ENCODE peak calls at places on chromosomes 13 and 19, in six cellular contexts. W is activated T-helper 9 cell treated with anti-CD3 and anti-CD28 coated beads, Interleukin-2, amount 50 U/mL, for 16 hours; J is activated T-cell treated with anti-CD3 and anti-CD28 coated beads for 4 hours; U is IMR-90; Z is esophagus muscularis mucosa; K is activated T-helper 1 cell treated with anti-CD3 and anti-CD28 coated beads, Interleukin-2, amount 50 U/mL, for 16 hours. G is an unnamed sample.
A peak's percentile ranks its signal among the peaks of the same experiment; 100 is the strongest.

GRCh38 chr19:55673465-55673864 is 1.6 kb upstream of the EPN1 start:
- DNase-seq in W (no peak), J (no peak), U (no peak), Z (no peak), K (no peak), G (no peak)

GRCh38 chr13:48320396-48320790 is 16.8 kb downstream of the RB1 start:
- DNase-seq in W (no peak), J (no peak), U (no peak), Z (no peak), K (no peak), G (no peak)

GRCh38 chr13:48629282-48629681 is 24.4 kb upstream of the CYSLTR2 start:
- DNase-seq in W (no peak), J (no peak), U (no peak), Z (peak; percentile 53), K (no peak), G (no peak)

GRCh38 chr19:7665076-7665475 is 3.8 kb upstream of the RETN start:
- DNase-seq in W (no peak), J (no peak), U (peak; percentile 73), Z (no peak), K (no peak), G (no peak)

GRCh38 chr19:30148803-30149202 is 206.8 kb downstream of the URI1 start:
- DNase-seq in W (no peak), J (no peak), U (no peak), Z (no peak), K (no peak), G (no peak)

GRCh38 chr13:80213201-80213600 is 127.7 kb downstream of the SPRY2 start:
- DNase-seq in W (no peak), J (no peak), U (no peak), Z (no peak), K (no peak), G (no peak)

GRCh38 chr13:92745233-92745632 is 481.4 kb upstream of the GPC6 start:
- DNase-seq in W (no peak), J (no peak), U (no peak), Z (no peak), K (no peak), G (no peak)

GRCh38 chr13:75468098-75468497 is 13.9 kb downstream of the TBC1D4 start:
- DNase-seq in W (no peak), J (no peak), U (peak; percentile 53), Z (no peak), K (no peak), G (no peak)

GRCh38 chr13:45833663-45834062 is 17.9 kb downstream of the SIAH3 start:
- DNase-seq in W (no peak), J (no peak), U (peak; percentile 7), Z (no peak), K (no peak), G (no peak)

GRCh38 chr19:4278460-4278901 is 585 bp upstream of the SHD start:
- DNase-seq in W (no peak), J (no peak), U (no peak), Z (no peak), K (no peak), G (no peak)

GRCh38 chr13:44024496-44025155 is 144.9 kb downstream of the LACC1 start:
- DNase-seq in W (no peak), J (no peak), U (no peak), Z (peak; percentile 4), K (no peak), G (no peak)

GRCh38 chr13:45196622-45197021 is 4.2 kb downstream of the KCTD4 start:
- DNase-seq in W (no peak), J (no peak), U (peak; percentile 80), Z (no peak), K (no peak), G (no peak)

GRCh38 chr19:17469092-17469370 is 1.3 kb upstream of the SLC27A1 start:
- DNase-seq in W (no peak), J (no peak), U (peak; percentile 13), Z (no peak), K (no peak), G (no peak)

GRCh38 chr13:44961997-44962396 is 27.3 kb downstream of the NUFIP1 start:
- DNase-seq in W (no peak), J (no peak), U (no peak), Z (no peak), K (no peak), G (no peak)

GRCh38 chr13:102779426-102780159 is 6.0 kb upstream of the TEX30 start:
- DNase-seq in W (no peak), J (no peak), U (no peak), Z (no peak), K (no peak), G (no peak)

GRCh38 chr19:4487572-4487971 is 15.5 kb downstream of the HDGFL2 start:
- DNase-seq in W (no peak), J (no peak), U (no peak), Z (no peak), K (no peak), G (no peak)

GRCh38 chr19:49217382-49217781 is 59.8 kb downstream of the TRPM4 start:
- DNase-seq in W (no peak), J (no peak), U (peak; percentile 72), Z (no peak), K (no peak), G (no peak)

GRCh38 chr13:53206455-53206854 is 177.8 kb downstream of the OLFM4 start:
- DNase-seq in W (no peak), J (no peak), U (no peak), Z (no peak), K (no peak), G (no peak)

GRCh38 chr13:92175330-92175729 is 776.9 kb downstream of the GPC5 start:
- DNase-seq in W (no peak), J (no peak), U (peak; percentile 62), Z (no peak), K (no peak), G (no peak)

GRCh38 chr19:4831351-4832340 is at the start of gene TICAM1:
- DNase-seq in W (peak; percentile 81), J (peak; percentile 80), U (peak; percentile 65), Z (no peak), K (peak; percentile 44), G (no peak)

G was measured in progenitor cell of endocrine pancreas.